ENCODE peak calls at places on chromosomes 7 and 10, in five cellular contexts. L is amygdala; W is iPS DF 19.7; R is activated T-cell treated with anti-CD3 and anti-CD28 coated beads, Interleukin-2, amount 50 U/mL, for 72 hours; J is posterior vena cava. B is an unnamed sample.

GRCh38 chr7:98357751-98358161 is 43.1 kb downstream of the BAIAP2L1 start:
- DNase-seq in L (no peak), W (no peak), R (no peak), J (no peak), B (no peak)

GRCh38 chr10:69644658-69645295 is 14.7 kb downstream of the FAM241B start:
- DNase-seq in L (no peak), W (no peak), R (peak), J (peak), B (no peak)

GRCh38 chr7:108109216-108109908 is 20.8 kb downstream of the LAMB4 start:
- DNase-seq in L (no peak), W (no peak), R (peak), J (no peak), B (no peak)

GRCh38 chr10:79073784-79074432 is 5.1 kb downstream of the ZMIZ1 start:
- DNase-seq in L (no peak), W (no peak), R (no peak), J (no peak), B (no peak)

GRCh38 chr7:48299580-48300169 is 128.4 kb downstream of the ABCA13 start:
- DNase-seq in L (no peak), W (peak), R (peak), J (no peak), B (no peak)

GRCh38 chr10:121580276-121581116 is 17.7 kb downstream of the FGFR2 start:
- DNase-seq in L (no peak), W (peak), R (no peak), J (no peak), B (no peak)

GRCh38 chr7:140005341-140005740 is 57.4 kb downstream of the PARP12 start:
- DNase-seq in L (no peak), W (no peak), R (no peak), J (peak), B (no peak)

GRCh38 chr7:148541891-148542504 is 48.6 kb upstream of the C7orf33 start:
- DNase-seq in L (no peak), W (no peak), R (no peak), J (no peak), B (no peak)

GRCh38 chr7:144384555-144385245 is 18.8 kb downstream of the NOBOX start:
- DNase-seq in L (no peak), W (no peak), R (peak), J (no peak), B (no peak)

GRCh38 chr7:46432666-46433065 is 511.6 kb upstream of the IGFBP3 start:
- DNase-seq in L (no peak), W (no peak), R (no peak), J (no peak), B (no peak)

GRCh38 chr7:47640215-47640739 is 58.4 kb upstream of the TNS3 start:
- DNase-seq in L (no peak), W (no peak), R (no peak), J (no peak), B (no peak)

GRCh38 chr10:5479481-5480161 is 19.7 kb downstream of the CALML5 start:
- DNase-seq in L (no peak), W (no peak), R (no peak), J (no peak), B (no peak)

GRCh38 chr10:114635101-114635500 is 23.0 kb downstream of the ABLIM1 start:
- DNase-seq in L (no peak), W (no peak), R (no peak), J (no peak), B (no peak)

GRCh38 chr10:64558094-64558870 is 1037.1 kb downstream of the REEP3 start:
- DNase-seq in L (no peak), W (no peak), R (no peak), J (no peak), B (no peak)

GRCh38 chr7:30144659-30145321 is 10.0 kb downstream of the MTURN start:
- DNase-seq in L (no peak), W (no peak), R (no peak), J (no peak), B (no peak)

GRCh38 chr7:100266576-100267354 is 40.7 kb upstream of the SPDYE3 start:
- DNase-seq in L (no peak), W (no peak), R (no peak), J (no peak), B (no peak)

GRCh38 chr10:80464557-80465466 is 10.7 kb downstream of the TSPAN14 start:
- DNase-seq in L (no peak), W (peak), R (no peak), J (no peak), B (no peak)

GRCh38 chr7:155758348-155758747 is 53.9 kb downstream of the SHH start:
- DNase-seq in L (no peak), W (no peak), R (no peak), J (no peak), B (no peak)

GRCh38 chr7:148983220-148984146 is 44.8 kb downstream of the PDIA4 start:
- DNase-seq in L (no peak), W (peak), R (peak), J (peak), B (no peak)

GRCh38 chr10:71753960-71754505 is 19.3 kb downstream of the VSIR start:
- DNase-seq in L (no peak), W (no peak), R (no peak), J (no peak), B (no peak)

GRCh38 chr7:18565337-18565736 is 69.8 kb downstream of the HDAC9 start:
- DNase-seq in L (no peak), W (no peak), R (no peak), J (no peak), B (no peak)

GRCh38 chr10:77782328-77783061 is 144.1 kb downstream of the DLG5 start:
- DNase-seq in L (no peak), W (no peak), R (no peak), J (peak), B (no peak)

GRCh38 chr7:5629941-5630340 is 151.5 kb downstream of the RNF216 start:
- DNase-seq in L (no peak), W (no peak), R (peak), J (peak), B (no peak)

GRCh38 chr7:102412548-102412947 is 16.4 kb downstream of the PRKRIP1 start:
- DNase-seq in L (no peak), W (no peak), R (peak), J (peak), B (peak)

B was measured in cardiac septum.